ENCODE peak calls at places on chromosomes 12 and 14, in seven cellular contexts. V is H9, A is lower lobe of right lung, F is AG04450, O is GM23338, P is foreskin keratinocyte, G is adrenal gland. K is an unnamed sample.
A peak's percentile ranks its signal among the peaks of the same experiment; 100 is the strongest.

GRCh38 chr12:121786441-121786825 is 7.1 kb downstream of the RHOF start:
- DNase-seq in V (no peak), P (peak; percentile 97), G (peak; percentile 97), A (peak; percentile 80), O (no peak), F (peak; percentile 68), K (peak; percentile 89)

GRCh38 chr12:3753549-3754284 is 808 bp upstream of the CRACR2A start:
- DNase-seq in O (no peak), F (no peak), P (no peak), V (peak; percentile 34), A (no peak), G (peak; percentile 33), K (no peak)

GRCh38 chr14:89303452-89304435 is 113.3 kb downstream of the FOXN3 start:
- DNase-seq in A (peak; percentile 65), F (peak; percentile 82), P (no peak), G (peak; percentile 65), V (no peak), O (no peak), K (peak; percentile 16)

GRCh38 chr12:31928246-31929139 is 30.7 kb upstream of the RESF1 start:
- DNase-seq in V (no peak), F (no peak), O (no peak), G (no peak), A (no peak), P (no peak), K (no peak)

GRCh38 chr14:61653507-61653906 is 41.8 kb upstream of the HIF1A start:
- DNase-seq in A (no peak), O (no peak), F (peak; percentile 53), G (peak; percentile 21), P (peak; percentile 55), V (no peak), K (peak; percentile 55)

GRCh38 chr14:102924632-102925588 is 2.4 kb downstream of the AMN start:
- DNase-seq in F (no peak), O (peak; percentile 44), V (no peak), P (no peak), A (peak; percentile 40), G (no peak), K (no peak)

GRCh38 chr12:50085615-50085928 is 430 bp downstream of the SMARCD1 start:
- DNase-seq in V (no peak), F (no peak), A (no peak), O (no peak), P (no peak), G (no peak), K (no peak)

GRCh38 chr14:47332099-47332498 is 343.3 kb downstream of the MDGA2 start:
- DNase-seq in A (no peak), G (no peak), O (no peak), P (no peak), F (no peak), V (no peak), K (no peak)

GRCh38 chr12:10220398-10221077 is 7.9 kb downstream of the GABARAPL1 start:
- DNase-seq in P (no peak), A (peak; percentile 60), O (no peak), V (no peak), F (no peak), G (peak; percentile 67), K (no peak)

GRCh38 chr12:25653487-25654175 is 100.5 kb upstream of the LMNTD1 start:
- DNase-seq in F (no peak), G (peak; percentile 33), V (no peak), A (peak; percentile 49), P (no peak), O (no peak), K (no peak)

GRCh38 chr14:53620325-53620716 is 336.3 kb downstream of the BMP4 start:
- DNase-seq in V (no peak), F (no peak), P (no peak), G (no peak), A (no peak), O (no peak), K (no peak)

GRCh38 chr12:51961834-51962233 is 10.3 kb downstream of the ACVR1B start:
- DNase-seq in O (no peak), V (no peak), F (no peak), P (peak; percentile 69), A (no peak), G (no peak), K (peak; percentile 26)

GRCh38 chr12:105279460-105280056 is 43.6 kb upstream of the APPL2 start:
- DNase-seq in V (peak; percentile 61), A (no peak), P (no peak), F (no peak), G (no peak), O (peak; percentile 76), K (no peak)

GRCh38 chr12:95257541-95257940 is 39.9 kb downstream of the VEZT start:
- DNase-seq in P (no peak), O (peak; percentile 76), F (peak; percentile 33), G (no peak), V (no peak), A (no peak), K (no peak)

GRCh38 chr12:107539196-107539939 is 146.2 kb upstream of the PWP1 start:
- DNase-seq in A (no peak), O (no peak), F (no peak), V (no peak), P (no peak), G (no peak), K (no peak)

GRCh38 chr12:88057994-88058718 is 29.0 kb upstream of the C12orf50 start:
- DNase-seq in A (no peak), V (no peak), P (no peak), O (no peak), F (no peak), G (no peak), K (no peak)

GRCh38 chr12:24920141-24920540 is 28.8 kb downstream of the BCAT1 start:
- DNase-seq in P (no peak), F (no peak), V (no peak), G (no peak), O (no peak), A (no peak), K (no peak)

GRCh38 chr14:56798447-56799326 is 11.6 kb downstream of the OTX2 start:
- DNase-seq in O (peak; percentile 73), F (no peak), P (no peak), V (peak; percentile 65), A (no peak), G (no peak), K (no peak)

GRCh38 chr14:65373671-65374039 is 38.9 kb upstream of the FUT8 start:
- DNase-seq in G (no peak), A (no peak), O (no peak), P (no peak), V (no peak), F (no peak), K (no peak)

GRCh38 chr12:7642287-7642686 is 23.4 kb downstream of the APOBEC1 start:
- DNase-seq in V (peak; percentile 43), O (no peak), G (no peak), P (no peak), F (no peak), A (no peak), K (no peak)
- TF ChIP-seq CTCF in V (no peak), O (no peak), G (no peak), P (no peak), F (no peak), A (no peak), K (no peak)

GRCh38 chr14:69087061-69087461 is 65.9 kb downstream of the DCAF5 start:
- DNase-seq in A (no peak), G (no peak), P (no peak), F (no peak), V (no peak), O (no peak), K (no peak)
- H3K27ac ChIP-seq in A (peak overlapping the region; percentile 57), G (no peak overlapping the region), P (no peak overlapping the region), F (no peak overlapping the region), V (no peak overlapping the region), O (no peak overlapping the region), K (no peak overlapping the region)

DNA sequence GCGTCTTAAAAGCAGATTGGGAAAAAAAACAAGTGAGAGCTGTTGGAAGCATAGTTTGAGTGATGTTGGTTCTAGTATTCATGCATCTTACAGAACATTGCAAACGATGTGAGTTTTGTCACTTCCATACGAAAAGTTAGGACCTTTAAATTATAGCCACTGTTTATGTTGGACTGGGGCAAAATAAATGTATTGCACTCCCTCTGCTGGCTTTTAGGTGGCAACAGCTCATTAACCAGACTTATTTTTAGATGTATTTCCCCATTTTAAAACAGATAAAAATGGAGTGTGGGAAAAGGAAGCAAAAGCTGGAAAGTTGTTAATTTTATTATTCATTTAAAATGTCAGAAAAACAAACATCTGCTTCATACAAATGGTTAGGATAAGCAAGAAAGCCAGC is 111.9 kb downstream of the LGR5 start:
- DNase-seq in O (peak; percentile 26), G (no peak), A (no peak), F (no peak), V (no peak), P (no peak), K (no peak)
- TF ChIP-seq CTCF in O (peak; percentile 57), G (peak; percentile 13), A (no peak), F (peak; percentile 56), V (peak; percentile 53), P (peak; percentile 63), K (no peak)

DNA sequence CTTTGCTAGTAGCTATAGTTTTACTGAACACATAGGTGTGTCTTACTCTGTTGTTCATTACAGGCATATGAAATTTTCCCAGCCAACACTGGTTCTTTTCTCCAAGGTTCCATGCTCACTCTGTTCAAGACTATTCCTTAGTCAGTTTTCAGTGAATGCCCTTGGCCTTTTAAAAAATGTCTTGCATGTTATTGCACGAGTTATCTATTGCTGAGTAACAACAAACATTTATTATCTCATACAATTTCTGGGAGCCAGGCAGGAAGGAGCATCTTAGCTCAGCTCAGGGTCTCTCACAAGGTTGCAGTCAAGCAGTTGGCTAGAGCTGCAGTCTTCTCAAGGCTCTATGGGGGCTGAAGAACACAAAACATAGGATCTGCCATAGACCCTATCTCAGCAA is 223.5 kb downstream of the BTG1 start:
- DNase-seq in V (no peak), A (no peak), P (no peak), O (no peak), F (no peak), G (peak; percentile 38), K (no peak)
- H3K27ac ChIP-seq in V (no peak overlapping the region), A (no peak overlapping the region), P (no peak overlapping the region), O (no peak overlapping the region), F (no peak overlapping the region), G (no peak overlapping the region), K (no peak overlapping the region)

GRCh38 chr14:20751963-20752562 is 6.4 kb downstream of the EDDM3A start:
- DNase-seq in A (no peak), G (no peak), V (peak; percentile 52), P (no peak), F (no peak), O (peak; percentile 25), K (no peak)

GRCh38 chr14:20760950-20761349 is 7.3 kb upstream of the EDDM3B start:
- DNase-seq in O (no peak), A (no peak), V (no peak), G (no peak), P (no peak), F (no peak), K (peak; percentile 57)

GRCh38 chr14:20754308-20754707 is 8.6 kb downstream of the EDDM3A start:
- DNase-seq in V (no peak), A (no peak), O (no peak), G (no peak), F (no peak), P (no peak), K (no peak)

GRCh38 chr14:20755037-20755436 is 9.3 kb downstream of the EDDM3A start:
- DNase-seq in V (no peak), A (peak; percentile 45), G (no peak), P (no peak), F (no peak), O (no peak), K (no peak)

GRCh38 chr14:20757963-20758362 is 10.2 kb upstream of the EDDM3B start:
- DNase-seq in G (no peak), V (peak; percentile 44), A (peak; percentile 44), O (peak; percentile 68), P (no peak), F (no peak), K (no peak)
- TF ChIP-seq CTCF in G (peak; percentile 29), V (peak; percentile 64), A (peak; percentile 48), O (peak; percentile 74), P (no peak), F (no peak), K (no peak)

K was measured in RWPE1.